ENCODE peak calls at places on chromosomes 13 and 19, in ten cellular contexts. W is fibroblast of mammary gland; T is left cardiac atrium; O is stimulated activated CD4-positive, alpha-beta T cell treated with anti-CD3 and anti-CD28 coated beads, Interleukin-2, amount 100 ng/mL, for 24 hours; P is HS-5; L is AG04450; C is stimulated activated CD8-positive, alpha-beta memory T cell treated with anti-CD3 and anti-CD28 coated beads, Interleukin-7, amount 100 ng/mL, for 4 hours; N is BE2C; D is NCI-H1105 treated with DMSO at 0.1 percent for 48 hours; J is activated T-cell treated with anti-CD3 and anti-CD28 coated beads, Interleukin-2, amount 50 U/mL, for 72 hours. E is an unnamed sample.

GRCh38 chr19:40596608-40597328 is 4.4 kb upstream of the LTBP4 start:
- DNase-seq in J (no peak), C (no peak), L (no peak), O (no peak), T (peak; percentile 81), N (peak; percentile 56), D (no peak), W (peak; percentile 53), P (no peak), E (no peak)

GRCh38 chr13:50320297-50320862 is 305.1 kb downstream of the KCNRG start:
- DNase-seq in W (peak; percentile 62), L (peak; percentile 4), O (no peak), J (no peak), D (no peak), C (no peak), P (no peak), T (no peak), N (no peak), E (no peak)

GRCh38 chr13:99871249-99871898 is 100.2 kb downstream of the ZIC5 start:
- DNase-seq in N (no peak), J (no peak), D (peak; percentile 43), P (no peak), C (no peak), W (no peak), O (no peak), L (no peak), T (no peak), E (no peak)

GRCh38 chr13:97322740-97323342 is 100.7 kb downstream of the MBNL2 start:
- DNase-seq in D (no peak), T (no peak), W (peak; percentile 59), N (no peak), P (no peak), O (no peak), C (no peak), J (no peak), L (peak; percentile 23), E (no peak)

GRCh38 chr13:45975337-45975736 is 77.2 kb downstream of the ZC3H13 start:
- DNase-seq in C (no peak), L (no peak), N (no peak), T (no peak), W (no peak), D (no peak), J (no peak), P (no peak), O (no peak), E (no peak)

GRCh38 chr19:46953955-46954501 is 65.6 kb upstream of the NPAS1 start:
- DNase-seq in L (no peak), P (no peak), T (no peak), J (no peak), W (no peak), D (no peak), C (no peak), O (no peak), N (no peak), E (no peak)

GRCh38 chr19:5006201-5006600 is 37.3 kb downstream of the KDM4B start:
- DNase-seq in T (no peak), L (no peak), P (no peak), J (no peak), D (no peak), N (no peak), W (peak; percentile 46), O (no peak), C (no peak), E (no peak)

GRCh38 chr13:69970521-69970920 is 137.1 kb upstream of the ATXN8OS start:
- DNase-seq in W (no peak), N (no peak), T (no peak), J (no peak), O (no peak), P (peak; percentile 19), D (no peak), L (no peak), C (no peak), E (no peak)

GRCh38 chr19:58453743-58454142 is 2.3 kb downstream of the ZNF324B start:
- DNase-seq in W (no peak), D (no peak), L (no peak), C (no peak), P (no peak), J (no peak), N (no peak), T (no peak), O (no peak), E (no peak)

GRCh38 chr13:39405107-39405506 is 197.9 kb downstream of the LHFPL6 start:
- DNase-seq in O (no peak), D (no peak), N (no peak), C (no peak), P (no peak), T (no peak), J (no peak), W (no peak), L (no peak), E (no peak)

GRCh38 chr19:37691881-37692504 is 27.6 kb downstream of the ZNF607 start:
- DNase-seq in N (peak; percentile 89), O (peak; percentile 81), L (peak; percentile 66), J (peak; percentile 79), D (no peak), P (no peak), C (peak; percentile 74), W (peak; percentile 94), T (peak; percentile 93), E (peak; percentile 92)

GRCh38 chr13:32426191-32426980 is 1.5 kb downstream of the N4BP2L1 start:
- DNase-seq in T (no peak), W (no peak), P (no peak), O (peak; percentile 40), C (peak; percentile 4), N (no peak), L (no peak), J (peak; percentile 36), D (no peak), E (no peak)

GRCh38 chr19:16886305-16886880 is 2.4 kb upstream of the F2RL3 start:
- DNase-seq in C (no peak), N (no peak), O (no peak), D (no peak), L (no peak), T (peak; percentile 86), W (peak; percentile 92), J (no peak), P (no peak), E (no peak)

GRCh38 chr13:112679932-112680677 is 9.7 kb upstream of the ATP11A start:
- DNase-seq in L (no peak), O (peak; percentile 12), N (no peak), C (no peak), D (no peak), P (no peak), T (no peak), W (no peak), J (no peak), E (no peak)

GRCh38 chr13:97423300-97424045 is 10.5 kb upstream of the RAP2A start:
- DNase-seq in C (no peak), T (no peak), P (no peak), D (no peak), N (no peak), O (no peak), W (peak; percentile 21), L (no peak), J (no peak), E (no peak)

GRCh38 chr19:44111910-44112463 is 1.2 kb upstream of the ZNF225 start:
- DNase-seq in N (peak; percentile 89), W (peak; percentile 91), D (no peak), O (no peak), P (no peak), C (no peak), L (peak; percentile 67), T (peak; percentile 37), J (no peak), E (peak; percentile 84)

GRCh38 chr13:41401371-41401770 is 56.0 kb upstream of the RGCC start:
- DNase-seq in L (no peak), J (no peak), C (no peak), P (no peak), O (no peak), T (no peak), D (no peak), N (peak; percentile 42), W (no peak), E (peak; percentile 54)

GRCh38 chr19:53789708-53790678 is 34.1 kb downstream of the NLRP12 start:
- DNase-seq in W (no peak), N (no peak), D (no peak), L (no peak), O (no peak), P (no peak), J (no peak), C (no peak), T (no peak), E (no peak)

GRCh38 chr13:114134111-114134943 is 1.9 kb upstream of the RASA3 start:
- DNase-seq in L (no peak), O (no peak), P (no peak), C (no peak), N (no peak), W (no peak), D (no peak), T (peak; percentile 10), J (no peak), E (peak; percentile 66)

GRCh38 chr19:3366761-3367571 is 583 bp downstream of the NFIC start:
- DNase-seq in N (peak; percentile 66), O (no peak), W (no peak), J (peak; percentile 21), P (no peak), T (no peak), C (no peak), L (no peak), D (peak; percentile 34), E (peak; percentile 45)

GRCh38 chr13:20815469-20815868 is 41.7 kb upstream of the EEF1AKMT1 start:
- DNase-seq in C (no peak), W (no peak), L (no peak), D (no peak), P (no peak), N (no peak), O (no peak), J (no peak), T (no peak), E (no peak)

GRCh38 chr19:2309734-2310362 is 1.9 kb upstream of the LINGO3 start:
- DNase-seq in C (no peak), W (peak; percentile 61), L (no peak), D (peak; percentile 67), T (no peak), J (no peak), P (no peak), O (no peak), N (peak; percentile 89), E (no peak)

GRCh38 chr13:62643007-62643483 is 1227.4 kb upstream of the PCDH20 start:
- DNase-seq in N (no peak), T (no peak), W (peak; percentile 58), O (no peak), J (peak; percentile 36), C (no peak), D (no peak), P (no peak), L (no peak), E (no peak)

GRCh38 chr19:1825909-1826556 is 14.0 kb upstream of the ATP8B3 start:
- DNase-seq in P (no peak), C (peak; percentile 54), N (peak; percentile 89), J (peak; percentile 80), L (peak; percentile 36), O (peak; percentile 85), D (peak; percentile 64), T (peak; percentile 82), W (peak; percentile 61), E (peak; percentile 81)

GRCh38 chr13:49749852-49750251 is 42.6 kb downstream of the KPNA3 start:
- DNase-seq in T (no peak), L (no peak), W (peak; percentile 30), P (no peak), N (no peak), O (no peak), C (no peak), J (no peak), D (no peak), E (no peak)

GRCh38 chr13:74077847-74078246 is 56.4 kb downstream of the KLF12 start:
- DNase-seq in O (no peak), J (no peak), C (no peak), W (peak; percentile 16), T (no peak), N (no peak), D (no peak), P (no peak), L (no peak), E (no peak)

GRCh38 chr19:29724102-29724641 is 9.1 kb upstream of the C19orf12 start:
- DNase-seq in L (no peak), C (peak; percentile 15), T (no peak), P (no peak), N (no peak), J (peak; percentile 37), O (peak; percentile 54), D (no peak), W (no peak), E (no peak)

GRCh38 chr13:75415720-75416119 is 66.2 kb downstream of the TBC1D4 start:
- DNase-seq in P (peak; percentile 30), C (no peak), J (no peak), W (peak; percentile 95), T (no peak), O (no peak), L (peak; percentile 26), D (no peak), N (no peak), E (no peak)

E was measured in SK-N-DZ.